ENCODE peak calls at places on chromosomes 16 and 17, in ten cellular contexts. U, Z, I, P, X, D, O, V, F and R are unnamed samples.

GRCh38 chr17:79627766-79628690 is 17.2 kb upstream of the RBFOX3 start:
- DNase-seq in P (no peak), U (no peak), F (no peak), V (peak; percentile 45), I (peak; percentile 30), O (no peak), X (peak; percentile 24), D (no peak), Z (no peak), R (no peak)

GRCh38 chr17:39548494-39548893 is 59.2 kb downstream of the NEUROD2 start:
- DNase-seq in D (no peak), F (no peak), I (no peak), V (no peak), U (no peak), P (no peak), O (peak; percentile 24), X (no peak), Z (no peak), R (no peak)

GRCh38 chr17:72176516-72176851 is 55.7 kb downstream of the SOX9 start:
- DNase-seq in X (no peak), U (no peak), O (no peak), I (no peak), Z (no peak), V (no peak), D (no peak), F (no peak), P (no peak), R (no peak)

GRCh38 chr16:75062135-75062943 is 54.2 kb downstream of the LDHD start:
- DNase-seq in Z (peak; percentile 82), U (no peak), F (no peak), P (no peak), I (no peak), D (no peak), X (no peak), O (peak; percentile 47), V (no peak), R (no peak)

GRCh38 chr17:17416007-17416399 is 60.8 kb upstream of the MED9 start:
- DNase-seq in F (no peak), X (peak; percentile 84), V (no peak), D (peak; percentile 43), P (peak; percentile 46), U (no peak), I (no peak), O (peak; percentile 94), Z (peak; percentile 66), R (peak; percentile 63)

GRCh38 chr17:32100971-32101631 is 41.2 kb upstream of the RHOT1 start:
- DNase-seq in F (no peak), I (no peak), U (no peak), O (no peak), P (no peak), V (peak; percentile 44), X (no peak), Z (no peak), D (no peak), R (no peak)

GRCh38 chr17:40448213-40448638 is 5.0 kb downstream of the IGFBP4 start:
- DNase-seq in D (peak; percentile 40), U (no peak), X (no peak), O (peak; percentile 34), Z (no peak), I (no peak), F (no peak), P (no peak), V (no peak), R (no peak)

GRCh38 chr17:79991924-79992656 is 43.6 kb downstream of the TBC1D16 start:
- DNase-seq in P (peak; percentile 29), O (no peak), V (no peak), F (no peak), I (no peak), D (no peak), U (peak; percentile 34), X (peak; percentile 56), Z (no peak), R (no peak)

GRCh38 chr16:88855736-88856121 is 1.0 kb downstream of the GALNS start:
- DNase-seq in O (no peak), V (no peak), P (no peak), D (no peak), X (no peak), F (no peak), I (no peak), Z (no peak), U (no peak), R (no peak)

GRCh38 chr17:6940186-6940649 is 55.6 kb upstream of the ALOX12 start:
- DNase-seq in I (no peak), U (no peak), O (peak; percentile 43), P (peak; percentile 13), Z (no peak), F (no peak), V (no peak), X (no peak), D (no peak), R (no peak)

GRCh38 chr16:19771796-19772195 is 53.7 kb downstream of the IQCK start:
- DNase-seq in P (no peak), V (no peak), X (no peak), F (no peak), D (no peak), U (no peak), Z (no peak), O (no peak), I (no peak), R (no peak)